ENCODE peak calls at places on chromosomes 16 and 17, in eight cellular contexts. One of them, this sample, is unnamed.

GRCh38 chr16:25052161-25052511 is 37.0 kb upstream of the ARHGAP17 start:
- DNase-seq in H1: no peak
- DNase-seq in GM23338: no peak
- DNase-seq in HCT116: no peak
- DNase-seq in SK-N-SH: no peak
- DNase-seq in K562: no peak
- DNase-seq in GM12878: no peak
- DNase-seq in HepG2: no peak
- DNase-seq in this sample: no peak

GRCh38 chr17:10314332-10314731 is 58.5 kb downstream of the MYH13 start:
- DNase-seq in H1: no peak
- DNase-seq in GM23338: no peak
- DNase-seq in HCT116: no peak
- DNase-seq in SK-N-SH: no peak
- DNase-seq in K562: no peak
- DNase-seq in GM12878: no peak
- DNase-seq in HepG2: no peak
- DNase-seq in this sample: no peak

GRCh38 chr17:36510636-36511035 is 24.0 kb downstream of the MYO19 start:
- DNase-seq in H1: no peak
- DNase-seq in GM23338: no peak
- DNase-seq in HCT116: no peak
- DNase-seq in SK-N-SH: no peak
- DNase-seq in K562: no peak
- DNase-seq in GM12878: no peak
- DNase-seq in HepG2: no peak
- DNase-seq in this sample: no peak

GRCh38 chr16:88380099-88380498 is 2.7 kb upstream of the ZNF469 start:
- DNase-seq in H1: no peak
- DNase-seq in GM23338: no peak
- DNase-seq in HCT116: no peak
- DNase-seq in SK-N-SH: no peak
- DNase-seq in K562: no peak
- DNase-seq in GM12878: no peak
- DNase-seq in HepG2: no peak
- DNase-seq in this sample: no peak

GRCh38 chr17:2837147-2837561 is 40.9 kb downstream of the RAP1GAP2 start:
- DNase-seq in H1: no peak
- DNase-seq in GM23338: peak; percentile 40
- DNase-seq in HCT116: no peak
- DNase-seq in SK-N-SH: no peak
- DNase-seq in K562: no peak
- DNase-seq in GM12878: no peak
- DNase-seq in HepG2: no peak
- DNase-seq in this sample: no peak

GRCh38 chr16:25126820-25127232 is 15.3 kb downstream of the LCMT1 start:
- DNase-seq in H1: no peak
- DNase-seq in GM23338: no peak
- DNase-seq in HCT116: no peak
- DNase-seq in SK-N-SH: no peak
- DNase-seq in K562: peak; percentile 39
- DNase-seq in GM12878: no peak
- DNase-seq in HepG2: peak; percentile 35
- DNase-seq in this sample: peak; percentile 58

GRCh38 chr17:2862197-2862596 is 66.0 kb downstream of the RAP1GAP2 start:
- DNase-seq in H1: no peak
- DNase-seq in GM23338: no peak
- DNase-seq in HCT116: no peak
- DNase-seq in SK-N-SH: no peak
- DNase-seq in K562: no peak
- DNase-seq in GM12878: no peak
- DNase-seq in HepG2: no peak
- DNase-seq in this sample: no peak

GRCh38 chr17:73196500-73196899 is 3.6 kb downstream of the COG1 start:
- DNase-seq in H1: no peak
- DNase-seq in GM23338: peak; percentile 66
- DNase-seq in HCT116: no peak
- DNase-seq in SK-N-SH: no peak
- DNase-seq in K562: peak; percentile 20
- DNase-seq in GM12878: no peak
- DNase-seq in HepG2: no peak
- DNase-seq in this sample: peak; percentile 25

GRCh38 chr17:65109990-65110680 is 27.0 kb upstream of the RGS9 start:
- DNase-seq in H1: no peak
- DNase-seq in GM23338: no peak
- DNase-seq in HCT116: no peak
- DNase-seq in SK-N-SH: no peak
- DNase-seq in K562: no peak
- DNase-seq in GM12878: no peak
- DNase-seq in HepG2: no peak
- DNase-seq in this sample: no peak

GRCh38 chr17:4679652-4680051 is 24.3 kb downstream of the PELP1 start:
- DNase-seq in H1: no peak
- DNase-seq in GM23338: no peak
- DNase-seq in HCT116: peak; percentile 32
- DNase-seq in SK-N-SH: no peak
- DNase-seq in K562: no peak
- DNase-seq in GM12878: no peak
- DNase-seq in HepG2: no peak
- DNase-seq in this sample: peak; percentile 42

GRCh38 chr16:69204106-69204655 is 17.2 kb downstream of the SNTB2 start:
- DNase-seq in H1: no peak
- DNase-seq in GM23338: no peak
- DNase-seq in HCT116: no peak
- DNase-seq in SK-N-SH: no peak
- DNase-seq in K562: no peak
- DNase-seq in GM12878: no peak
- DNase-seq in HepG2: no peak
- DNase-seq in this sample: no peak

GRCh38 chr17:65374966-65375365 is 186.5 kb downstream of the AXIN2 start:
- DNase-seq in H1: no peak
- DNase-seq in GM23338: no peak
- DNase-seq in HCT116: no peak
- DNase-seq in SK-N-SH: no peak
- DNase-seq in K562: no peak
- DNase-seq in GM12878: no peak
- DNase-seq in HepG2: no peak
- DNase-seq in this sample: no peak

GRCh38 chr17:75155191-75155601 is 884 bp upstream of the JPT1 start:
- DNase-seq in H1: no peak
- DNase-seq in GM23338: peak; percentile 76
- DNase-seq in HCT116: no peak
- DNase-seq in SK-N-SH: no peak
- DNase-seq in K562: no peak
- DNase-seq in GM12878: no peak
- DNase-seq in HepG2: no peak
- DNase-seq in this sample: no peak

GRCh38 chr16:89951509-89951908 is 3.0 kb downstream of the DEF8 start:
- DNase-seq in H1: no peak
- DNase-seq in GM23338: peak; percentile 19
- DNase-seq in HCT116: no peak
- DNase-seq in SK-N-SH: no peak
- DNase-seq in K562: no peak
- DNase-seq in GM12878: no peak
- DNase-seq in HepG2: no peak
- DNase-seq in this sample: no peak
- H3K79me2 ChIP-seq in H1: no peaks in the 10 kb centered on the region
- H3K79me2 ChIP-seq in GM23338: no peaks in the 10 kb centered on the region
- H3K79me2 ChIP-seq in HCT116: peaks cover 48% of the 10 kb centered on the region
- H3K79me2 ChIP-seq in SK-N-SH: peaks cover 21% of the 10 kb centered on the region
- H3K79me2 ChIP-seq in K562: peaks cover 9% of the 10 kb centered on the region
- H3K79me2 ChIP-seq in GM12878: no peaks in the 10 kb centered on the region
- H3K79me2 ChIP-seq in HepG2: peaks cover 15% of the 10 kb centered on the region
- H3K79me2 ChIP-seq in this sample: peaks cover 17% of the 10 kb centered on the region

GRCh38 chr16:31542763-31543162 is 15.1 kb downstream of the AHSP start:
- DNase-seq in H1: no peak
- DNase-seq in GM23338: no peak
- DNase-seq in HCT116: no peak
- DNase-seq in SK-N-SH: no peak
- DNase-seq in K562: no peak
- DNase-seq in GM12878: no peak
- DNase-seq in HepG2: no peak
- DNase-seq in this sample: no peak
- H2AFZ ChIP-seq in H1: no peak overlapping the region
- H2AFZ ChIP-seq in GM23338: no peak overlapping the region
- H2AFZ ChIP-seq in HCT116: no peak overlapping the region
- H2AFZ ChIP-seq in SK-N-SH: no peak overlapping the region
- H2AFZ ChIP-seq in K562: no peak overlapping the region
- H2AFZ ChIP-seq in GM12878: no peak overlapping the region
- H2AFZ ChIP-seq in HepG2: no peak overlapping the region
- H2AFZ ChIP-seq in this sample: no peak overlapping the region

GRCh38 chr17:42194133-42194899 is at the start of gene GHDC:
- DNase-seq in H1: no peak
- DNase-seq in GM23338: peak; percentile 91
- DNase-seq in HCT116: peak; percentile 60
- DNase-seq in SK-N-SH: peak; percentile 93
- DNase-seq in K562: peak; percentile 91
- DNase-seq in GM12878: peak; percentile 53
- DNase-seq in HepG2: peak; percentile 80
- DNase-seq in this sample: peak; percentile 77
- TF ChIP-seq POLR2AphosphoS5 in H1: no peak
- TF ChIP-seq POLR2AphosphoS5 in GM23338: peak; percentile 70
- TF ChIP-seq POLR2AphosphoS5 in HCT116: peak; percentile 68
- TF ChIP-seq POLR2AphosphoS5 in SK-N-SH: peak; percentile 42
- TF ChIP-seq POLR2AphosphoS5 in K562: peak; percentile 37
- TF ChIP-seq POLR2AphosphoS5 in GM12878: peak; percentile 77
- TF ChIP-seq POLR2AphosphoS5 in HepG2: peak; percentile 91
- TF ChIP-seq POLR2AphosphoS5 in this sample: peak; percentile 36

GRCh38 chr17:22128171-22128570 is 435.8 kb downstream of the KCNJ18 start:
- DNase-seq in H1: no peak
- DNase-seq in GM23338: no peak
- DNase-seq in HCT116: no peak
- DNase-seq in SK-N-SH: no peak
- DNase-seq in K562: no peak
- DNase-seq in GM12878: no peak
- DNase-seq in HepG2: no peak
- DNase-seq in this sample: no peak
- H3K79me2 ChIP-seq in H1: no peaks in the 10 kb centered on the region
- H3K79me2 ChIP-seq in GM23338: no peaks in the 10 kb centered on the region
- H3K79me2 ChIP-seq in HCT116: no peaks in the 10 kb centered on the region
- H3K79me2 ChIP-seq in SK-N-SH: no peaks in the 10 kb centered on the region
- H3K79me2 ChIP-seq in K562: peaks cover 91% of the 10 kb centered on the region
- H3K79me2 ChIP-seq in GM12878: no peaks in the 10 kb centered on the region
- H3K79me2 ChIP-seq in HepG2: no peaks in the 10 kb centered on the region
- H3K79me2 ChIP-seq in this sample: no peaks in the 10 kb centered on the region

GRCh38 chr16:80250376-80250775 is 290.4 kb upstream of the DYNLRB2 start:
- DNase-seq in H1: no peak
- DNase-seq in GM23338: no peak
- DNase-seq in HCT116: no peak
- DNase-seq in SK-N-SH: no peak
- DNase-seq in K562: no peak
- DNase-seq in GM12878: no peak
- DNase-seq in HepG2: no peak
- DNase-seq in this sample: no peak
- H2AFZ ChIP-seq in H1: no peak overlapping the region
- H2AFZ ChIP-seq in GM23338: no peak overlapping the region
- H2AFZ ChIP-seq in HCT116: no peak overlapping the region
- H2AFZ ChIP-seq in SK-N-SH: no peak overlapping the region
- H2AFZ ChIP-seq in K562: no peak overlapping the region
- H2AFZ ChIP-seq in GM12878: no peak overlapping the region
- H2AFZ ChIP-seq in HepG2: no peak overlapping the region
- H2AFZ ChIP-seq in this sample: no peak overlapping the region

GRCh38 chr17:77349976-77350830 is 209.4 kb downstream of the SEC14L1 start:
- DNase-seq in H1: no peak
- DNase-seq in GM23338: no peak
- DNase-seq in HCT116: no peak
- DNase-seq in SK-N-SH: no peak
- DNase-seq in K562: no peak
- DNase-seq in GM12878: no peak
- DNase-seq in HepG2: no peak
- DNase-seq in this sample: peak; percentile 26
- TF ChIP-seq POLR2AphosphoS5 in H1: no peak
- TF ChIP-seq POLR2AphosphoS5 in GM23338: no peak
- TF ChIP-seq POLR2AphosphoS5 in HCT116: no peak
- TF ChIP-seq POLR2AphosphoS5 in SK-N-SH: no peak
- TF ChIP-seq POLR2AphosphoS5 in K562: no peak
- TF ChIP-seq POLR2AphosphoS5 in GM12878: no peak
- TF ChIP-seq POLR2AphosphoS5 in HepG2: no peak
- TF ChIP-seq POLR2AphosphoS5 in this sample: no peak